ENCODE peak calls at places on chromosome 16, in six cellular contexts. Z is body of pancreas, M is tibial nerve, A is uterus, Q is NB4, F is HCT116. N is an unnamed sample.

GRCh38 chr16:75304521-75305363 is 53.3 kb upstream of the BCAR1 start:
- DNase-seq in Z (peak), M (no peak), A (no peak), Q (no peak), F (peak), N (peak)

GRCh38 chr16:22198547-22199293 is 7.4 kb upstream of the EEF2K start:
- DNase-seq in Z (no peak), M (no peak), A (no peak), Q (peak), F (no peak), N (no peak)

GRCh38 chr16:57000271-57001025 is 11.1 kb downstream of the NLRC5 start:
- DNase-seq in Z (peak), M (peak), A (peak), Q (peak), F (peak), N (peak)

GRCh38 chr16:67922221-67922620 is 9.4 kb downstream of the CTRL start:
- DNase-seq in Z (no peak), M (no peak), A (no peak), Q (no peak), F (no peak), N (no peak)

GRCh38 chr16:19708498-19709205 is 9.4 kb downstream of the KNOP1 start:
- DNase-seq in Z (no peak), M (no peak), A (no peak), Q (no peak), F (no peak), N (no peak)

GRCh38 chr16:53053967-53054669 is 673 bp upstream of the CHD9 start:
- DNase-seq in Z (peak), M (no peak), A (peak), Q (peak), F (no peak), N (no peak)

GRCh38 chr16:47377156-47377555 is 83.7 kb downstream of the ITFG1 start:
- DNase-seq in Z (no peak), M (no peak), A (no peak), Q (no peak), F (no peak), N (no peak)

GRCh38 chr16:11016993-11017392 is 72.6 kb downstream of the CLEC16A start:
- DNase-seq in Z (peak), M (no peak), A (peak), Q (no peak), F (peak), N (peak)

GRCh38 chr16:58511933-58512815 is 3.1 kb upstream of the SETD6 start:
- DNase-seq in Z (peak), M (peak), A (peak), Q (peak), F (no peak), N (peak)

GRCh38 chr16:76579277-76579676 is 302.1 kb downstream of the CNTNAP4 start:
- DNase-seq in Z (no peak), M (no peak), A (no peak), Q (peak), F (no peak), N (no peak)

DNA sequence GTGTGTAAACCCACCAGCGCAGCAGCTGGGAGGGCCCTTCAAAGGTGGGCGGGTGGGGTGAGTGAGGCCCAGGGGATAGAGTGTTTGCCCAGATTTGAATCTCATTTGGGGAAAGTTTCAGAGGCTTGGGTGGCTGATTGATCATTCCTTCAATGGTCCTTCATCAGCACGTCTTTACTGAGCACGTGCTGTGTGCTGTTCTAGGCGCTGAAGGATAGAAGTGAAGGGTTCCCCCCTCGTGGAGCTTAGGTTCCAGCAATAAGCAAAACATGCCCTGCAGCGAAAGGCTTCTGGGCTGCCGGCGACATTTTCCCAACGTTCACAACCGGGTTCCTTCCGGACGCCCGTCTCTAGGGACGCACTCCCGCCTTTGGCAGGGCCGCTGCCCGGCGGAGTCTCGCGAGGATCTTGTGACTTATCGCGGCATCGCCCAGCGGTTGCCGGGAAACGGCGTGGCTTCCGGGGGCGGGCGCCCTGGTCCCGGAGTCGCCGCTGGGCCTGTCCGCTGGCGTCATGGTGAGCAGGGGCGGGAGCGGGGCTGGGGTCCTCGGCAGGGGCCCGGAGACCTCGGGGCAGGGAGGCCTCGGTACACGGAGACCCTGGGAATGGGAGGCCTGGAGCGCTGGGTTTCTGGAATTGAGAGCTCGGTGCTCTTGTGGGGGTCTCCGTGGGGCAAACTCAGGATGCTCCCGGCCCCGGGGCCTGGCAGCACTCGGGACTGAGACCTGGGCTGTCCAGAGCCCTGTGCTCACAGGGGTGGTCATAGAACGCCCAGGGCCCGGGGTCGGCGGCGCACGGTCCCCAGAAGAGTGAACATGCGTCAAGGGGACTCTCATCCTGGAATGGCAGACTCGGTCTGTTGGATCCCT is 3.2 kb upstream of the DBNDD1 start:
- DNase-seq in Z (peak), M (peak), A (peak), Q (peak), F (peak), N (peak)
- TF ChIP-seq POLR2A in Z (peak), M (no peak), A (no peak), Q (peak), F (peak), N (peak)

GRCh38 chr16:30774367-30775130 is 12.4 kb downstream of the RNF40 start:
- DNase-seq in Z (no peak), M (no peak), A (no peak), Q (no peak), F (no peak), N (no peak)

GRCh38 chr16:30773826-30774225 is 11.7 kb downstream of the RNF40 start:
- DNase-seq in Z (no peak), M (no peak), A (no peak), Q (no peak), F (no peak), N (no peak)

GRCh38 chr16:30777591-30778297 is 9.3 kb downstream of the ZNF629 start:
- DNase-seq in Z (no peak), M (no peak), A (no peak), Q (no peak), F (no peak), N (no peak)

GRCh38 chr16:30775131-30775380 is 11.9 kb downstream of the ZNF629 start:
- DNase-seq in Z (no peak), M (no peak), A (no peak), Q (no peak), F (no peak), N (no peak)

DNA sequence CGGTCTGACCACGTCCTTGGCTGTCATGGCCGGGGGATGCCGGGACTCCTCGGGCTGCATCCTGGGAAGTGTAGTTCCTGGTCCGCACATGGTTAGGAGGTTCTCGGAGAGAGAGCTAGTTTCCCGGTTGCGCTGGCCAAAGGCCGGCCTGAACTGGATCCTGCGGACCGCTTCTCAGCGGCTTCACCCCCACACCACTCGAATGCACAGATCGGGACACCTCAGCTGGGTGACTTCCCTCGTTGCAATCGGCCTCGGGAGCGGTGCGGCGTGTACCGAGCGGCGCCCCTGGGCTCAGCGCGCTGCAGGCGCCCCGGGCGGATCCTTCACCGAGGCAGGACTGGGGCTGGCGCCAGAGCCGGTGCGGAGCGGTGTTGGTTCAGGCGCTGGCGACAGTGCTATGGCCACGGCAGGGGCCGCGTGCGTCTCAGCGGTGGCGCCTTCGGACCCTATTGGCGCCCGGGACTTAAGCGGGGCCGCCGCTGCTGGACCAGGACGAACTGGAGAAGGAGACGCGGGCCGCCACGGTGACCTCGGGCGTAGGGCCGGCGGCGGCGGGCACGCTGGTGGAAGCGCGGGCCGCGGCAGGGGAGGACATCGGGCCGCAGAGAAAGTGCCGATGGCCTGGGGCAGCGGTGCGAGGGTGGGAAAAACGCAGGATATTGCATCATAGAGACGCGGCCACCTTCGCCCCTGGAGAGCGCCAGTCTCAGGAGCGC is 11.5 kb downstream of the ZNF629 start:
- DNase-seq in Z (peak), M (peak), A (peak), Q (peak), F (peak), N (no peak)
- TF ChIP-seq POLR2A in Z (peak), M (peak), A (peak), Q (peak), F (no peak), N (peak)

DNA sequence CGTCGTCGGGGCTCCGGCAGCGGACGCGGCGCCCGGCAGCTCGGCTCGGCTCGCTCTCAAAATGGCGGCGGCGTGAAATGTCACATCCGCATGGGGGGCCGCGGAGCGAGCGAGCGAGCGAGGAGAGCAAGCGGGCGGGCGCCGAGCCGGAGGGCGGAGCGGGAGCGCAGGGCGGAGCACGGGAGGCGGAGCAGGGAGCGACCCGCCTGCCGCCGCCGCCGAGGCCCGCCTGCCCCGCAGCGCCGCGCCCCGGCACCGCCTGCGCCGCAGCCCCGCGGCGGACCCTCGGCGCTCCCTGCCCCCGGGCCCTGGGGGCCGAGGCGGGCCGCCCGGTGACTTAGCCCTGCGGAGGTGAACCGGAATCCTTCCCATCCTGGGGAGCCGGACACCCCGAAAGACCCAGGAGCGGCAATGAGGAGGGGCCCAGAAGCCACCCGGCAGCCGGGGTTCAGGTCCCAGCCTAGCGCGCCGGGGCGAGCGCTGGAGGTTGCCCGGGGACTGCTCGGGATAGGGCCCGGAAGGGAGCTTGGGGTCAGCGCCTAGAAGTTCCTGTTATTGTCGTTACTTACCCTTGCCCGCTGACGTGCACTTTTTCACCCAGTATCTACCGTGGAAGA is at the start of gene USP7:
- DNase-seq in Z (peak), M (peak), A (peak), Q (peak), F (peak), N (peak)
- TF ChIP-seq POLR2A in Z (peak), M (peak), A (peak), Q (peak), F (peak), N (peak)

DNA sequence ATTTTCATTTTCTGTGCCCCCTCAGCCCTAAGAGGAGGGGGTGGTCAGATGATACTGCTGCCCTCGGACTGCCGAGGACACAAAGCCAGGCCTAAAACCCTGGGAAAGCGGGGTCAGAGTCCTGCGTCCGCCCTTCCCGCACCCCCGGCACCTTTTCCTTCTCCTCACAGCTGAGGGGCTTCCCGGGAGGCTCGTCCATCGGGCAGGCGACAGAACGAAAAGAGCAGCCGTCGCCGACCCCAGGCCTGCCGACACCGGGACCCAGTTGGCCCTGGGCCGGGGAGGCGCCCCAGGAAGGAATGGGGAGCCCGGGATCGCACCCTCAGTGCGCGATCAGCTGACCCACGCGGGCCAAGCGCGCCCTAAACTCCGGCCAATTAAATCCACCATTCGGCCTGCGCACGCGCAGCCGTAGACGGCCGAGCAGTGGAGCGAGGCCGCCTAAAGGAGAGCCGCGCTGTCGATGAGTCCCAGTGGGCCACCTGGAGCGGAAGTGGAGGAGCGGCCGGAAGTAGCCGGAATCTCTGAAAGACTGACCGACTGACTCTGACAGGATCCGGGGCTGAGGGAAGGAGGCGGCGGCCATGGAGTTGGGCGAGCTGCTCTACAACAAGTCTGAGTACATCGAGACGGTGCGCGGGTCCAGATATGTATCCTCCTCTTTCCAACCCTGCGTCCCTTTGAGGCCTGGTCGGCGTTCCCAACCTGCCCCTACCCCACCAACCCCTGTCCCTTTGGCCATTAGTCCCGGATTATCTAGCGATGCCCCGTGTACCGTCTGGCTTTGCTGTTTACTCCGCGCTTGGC is at the start of the genes DCTN5 and PALB2:
- DNase-seq in Z (peak), M (peak), A (peak), Q (peak), F (peak), N (peak)
- TF ChIP-seq POLR2A in Z (peak), M (peak), A (peak), Q (peak), F (peak), N (peak)